ENCODE peak calls at places on chromosomes 11 and 22, in seven cellular contexts. D is foreskin fibroblast; Y is fibroblast of mammary gland; E is Ammon's horn; U is effector CD4-positive, alpha-beta T cell; K is stimulated activated CD8-positive, alpha-beta memory T cell treated with anti-CD3 and anti-CD28 coated beads, Interleukin-15, amount 100 ng/mL, for 24 hours; X is T-helper 2 cell treated with Interferon-gamma antibody and Interleukin-4, amounts not matched to agents 5 μg/mL and 100 μg/mL, for 36 hours. A is an unnamed sample.

GRCh38 chr11:62133328-62134065 is 9.7 kb downstream of the INCENP start:
- DNase-seq in D (no peak), Y (no peak), E (no peak), U (no peak), K (no peak), X (no peak), A (no peak)

GRCh38 chr11:80702264-80702663 is 1261.4 kb upstream of the TENM4 start:
- DNase-seq in D (no peak), Y (peak; percentile 4), E (no peak), U (no peak), K (no peak), X (no peak), A (no peak)

GRCh38 chr11:113614097-113614496 is 92.0 kb downstream of the TMPRSS5 start:
- DNase-seq in D (no peak), Y (no peak), E (no peak), U (no peak), K (no peak), X (no peak), A (no peak)

GRCh38 chr22:35560824-35561223 is 20.2 kb downstream of the RASD2 start:
- DNase-seq in D (no peak), Y (no peak), E (no peak), U (no peak), K (no peak), X (no peak), A (no peak)

GRCh38 chr11:11816511-11817319 is 25.1 kb upstream of the USP47 start:
- DNase-seq in D (peak; percentile 23), Y (peak; percentile 54), E (no peak), U (no peak), K (no peak), X (no peak), A (no peak)

GRCh38 chr11:35014352-35014751 is 97.9 kb downstream of the PDHX start:
- DNase-seq in D (peak; percentile 89), Y (peak; percentile 93), E (no peak), U (no peak), K (no peak), X (no peak), A (peak; percentile 92)

GRCh38 chr22:45876136-45877035 is 100.6 kb downstream of the WNT7B start:
- DNase-seq in D (no peak), Y (no peak), E (no peak), U (no peak), K (no peak), X (no peak), A (no peak)

GRCh38 chr11:67301951-67302516 is 1.3 kb upstream of the SSH3 start:
- DNase-seq in D (peak; percentile 54), Y (peak; percentile 28), E (peak; percentile 56), U (no peak), K (no peak), X (no peak), A (peak; percentile 34)

GRCh38 chr11:116990061-116990473 is 108.2 kb downstream of the SIK3 start:
- DNase-seq in D (peak; percentile 74), Y (peak; percentile 88), E (no peak), U (no peak), K (no peak), X (no peak), A (peak; percentile 84)

GRCh38 chr11:94549166-94549565 is 5.4 kb downstream of the FUT4 start:
- DNase-seq in D (no peak), Y (no peak), E (no peak), U (no peak), K (no peak), X (no peak), A (no peak)

GRCh38 chr11:130849215-130849568 is 67.1 kb downstream of the SNX19 start:
- DNase-seq in D (peak; percentile 82), Y (peak; percentile 93), E (no peak), U (no peak), K (no peak), X (no peak), A (peak; percentile 62)

GRCh38 chr11:3781423-3781822 is 15.9 kb downstream of the NUP98 start:
- DNase-seq in D (peak; percentile 48), Y (peak; percentile 54), E (no peak), U (no peak), K (no peak), X (no peak), A (peak; percentile 61)

GRCh38 chr22:33542153-33542552 is 378.1 kb downstream of the LARGE1 start:
- DNase-seq in D (no peak), Y (peak; percentile 15), E (no peak), U (no peak), K (no peak), X (no peak), A (no peak)

GRCh38 chr11:73338279-73338678 is 30.2 kb downstream of the ARHGEF17 start:
- DNase-seq in D (no peak), Y (no peak), E (no peak), U (no peak), K (no peak), X (no peak), A (no peak)